ENCODE peak calls at places on chromosome 21, in seven cellular contexts. K is activated CD4-positive, alpha-beta T cell treated with anti-CD3 and anti-CD28 coated beads, Interleukin-2, amount 50 U/mL, for 24 hours; E is NCI-H774; B is cardiac muscle cell; P is SHP77; V is NCI-H2029; U is fibroblast of the conjunctiva. T is an unnamed sample.

GRCh38 chr21:21183092-21183491 is 184.9 kb downstream of the NCAM2 start:
- DNase-seq in K (no peak), E (no peak), B (no peak), P (no peak), V (no peak), U (no peak), T (no peak)

GRCh38 chr21:44612029-44612486 is at the start of gene KRTAP10-8:
- DNase-seq in K (no peak), E (no peak), B (no peak), P (peak; percentile 13), V (no peak), U (no peak), T (no peak)

GRCh38 chr21:27424601-27425000 is 457.7 kb upstream of the ADAMTS5 start:
- DNase-seq in K (no peak), E (no peak), B (peak; percentile 63), P (no peak), V (no peak), U (no peak), T (no peak)

GRCh38 chr21:43193651-43194302 is 25.0 kb downstream of the CRYAA start:
- DNase-seq in K (no peak), E (no peak), B (peak; percentile 90), P (no peak), V (no peak), U (no peak), T (peak; percentile 58)

GRCh38 chr21:45383615-45384201 is 21.3 kb upstream of the COL18A1 start:
- DNase-seq in K (no peak), E (no peak), B (no peak), P (no peak), V (no peak), U (no peak), T (no peak)

GRCh38 chr21:34733866-34734265 is 65.1 kb downstream of the CLIC6 start:
- DNase-seq in K (no peak), E (no peak), B (no peak), P (no peak), V (no peak), U (no peak), T (no peak)

GRCh38 chr21:38343691-38344090 is 86.9 kb downstream of the KCNJ15 start:
- DNase-seq in K (no peak), E (peak; percentile 80), B (peak; percentile 11), P (peak; percentile 88), V (peak; percentile 95), U (no peak), T (no peak)

GRCh38 chr21:31107871-31108270 is 69.6 kb upstream of the KRTAP19-8 start:
- DNase-seq in K (no peak), E (no peak), B (no peak), P (no peak), V (no peak), U (no peak), T (no peak)

GRCh38 chr21:42218836-42219605 is at the start of gene ABCG1:
- DNase-seq in K (no peak), E (no peak), B (peak; percentile 33), P (peak; percentile 40), V (peak; percentile 34), U (no peak), T (no peak)

GRCh38 chr21:34916446-34916845 is 132.7 kb downstream of the RUNX1 start:
- DNase-seq in K (no peak), E (no peak), B (peak; percentile 45), P (no peak), V (no peak), U (no peak), T (peak; percentile 91)

GRCh38 chr21:38756746-38757145 is 49.0 kb upstream of the ETS2 start:
- DNase-seq in K (no peak), E (no peak), B (peak; percentile 56), P (no peak), V (no peak), U (no peak), T (no peak)

GRCh38 chr21:33011462-33011861 is 14.3 kb upstream of the OLIG2 start:
- DNase-seq in K (no peak), E (no peak), B (peak; percentile 27), P (no peak), V (peak; percentile 30), U (peak; percentile 22), T (peak; percentile 21)

GRCh38 chr21:43339668-43340067 is 87.3 kb downstream of the SIK1 start:
- DNase-seq in K (no peak), E (no peak), B (no peak), P (peak; percentile 50), V (peak; percentile 21), U (no peak), T (no peak)

GRCh38 chr21:27498025-27498424 is 531.1 kb upstream of the ADAMTS5 start:
- DNase-seq in K (no peak), E (no peak), B (no peak), P (no peak), V (no peak), U (no peak), T (no peak)

GRCh38 chr21:43736224-43736883 is 17.4 kb downstream of the PDXK start:
- DNase-seq in K (no peak), E (no peak), B (no peak), P (no peak), V (no peak), U (no peak), T (no peak)

GRCh38 chr21:45867671-45868081 is 113.9 kb upstream of the COL6A1 start:
- DNase-seq in K (no peak), E (no peak), B (no peak), P (no peak), V (no peak), U (no peak), T (no peak)

GRCh38 chr21:29405503-29406122 is 106.9 kb downstream of the BACH1 start:
- DNase-seq in K (no peak), E (no peak), B (no peak), P (no peak), V (no peak), U (no peak), T (no peak)

GRCh38 chr21:30189763-30190162 is 23.2 kb upstream of the CLDN17 start:
- DNase-seq in K (no peak), E (peak; percentile 43), B (no peak), P (no peak), V (peak; percentile 15), U (no peak), T (no peak)

GRCh38 chr21:31902438-31902837 is 29.6 kb downstream of the HUNK start:
- DNase-seq in K (no peak), E (no peak), B (no peak), P (no peak), V (no peak), U (no peak), T (no peak)

GRCh38 chr21:30443226-30443625 is 3.2 kb downstream of the KRTAP15-1 start:
- DNase-seq in K (no peak), E (no peak), B (no peak), P (no peak), V (no peak), U (no peak), T (no peak)

GRCh38 chr21:40841524-40842196 is 5.3 kb downstream of the DSCAM start:
- DNase-seq in K (no peak), E (peak; percentile 39), B (no peak), P (peak; percentile 28), V (peak; percentile 79), U (no peak), T (no peak)

GRCh38 chr21:43958364-43959158 is 53.5 kb upstream of the TRAPPC10 start:
- DNase-seq in K (no peak), E (no peak), B (no peak), P (no peak), V (no peak), U (no peak), T (no peak)

GRCh38 chr21:27024316-27024715 is 57.4 kb upstream of the ADAMTS5 start:
- DNase-seq in K (no peak), E (no peak), B (peak; percentile 41), P (no peak), V (no peak), U (peak; percentile 66), T (no peak)

GRCh38 chr21:42384999-42385398 is 10.9 kb downstream of the TMPRSS3 start:
- DNase-seq in K (no peak), E (no peak), B (no peak), P (no peak), V (no peak), U (no peak), T (no peak)

GRCh38 chr21:40300300-40300699 is 433.1 kb downstream of the PCP4 start:
- DNase-seq in K (no peak), E (no peak), B (no peak), P (no peak), V (no peak), U (no peak), T (no peak)

GRCh38 chr21:41974752-41975053 is 20.9 kb upstream of the C2CD2 start:
- DNase-seq in K (no peak), E (no peak), B (no peak), P (no peak), V (no peak), U (no peak), T (no peak)

GRCh38 chr21:14064296-14064645 is 146.5 kb downstream of the LIPI start:
- DNase-seq in K (no peak), E (no peak), B (no peak), P (no peak), V (no peak), U (no peak), T (no peak)

GRCh38 chr21:42063206-42063577 is 7.9 kb upstream of the UMODL1 start:
- DNase-seq in K (no peak), E (peak; percentile 37), B (no peak), P (no peak), V (peak; percentile 53), U (no peak), T (no peak)

GRCh38 chr21:26136686-26137085 is 33.9 kb downstream of the APP start:
- DNase-seq in K (no peak), E (no peak), B (no peak), P (no peak), V (no peak), U (no peak), T (no peak)

GRCh38 chr21:28952686-28953085 is 40.0 kb downstream of the LTN1 start:
- DNase-seq in K (no peak), E (no peak), B (no peak), P (no peak), V (no peak), U (no peak), T (no peak)

GRCh38 chr21:42847051-42847707 is 32.2 kb downstream of the WDR4 start:
- DNase-seq in K (no peak), E (no peak), B (no peak), P (no peak), V (no peak), U (no peak), T (no peak)

GRCh38 chr21:14977814-14978213 is 87.0 kb downstream of the NRIP1 start:
- DNase-seq in K (no peak), E (peak; percentile 43), B (no peak), P (no peak), V (peak; percentile 75), U (no peak), T (no peak)

GRCh38 chr21:28580585-28580984 is 412.1 kb downstream of the LTN1 start:
- DNase-seq in K (no peak), E (no peak), B (no peak), P (no peak), V (no peak), U (no peak), T (no peak)

GRCh38 chr21:37983336-37984095 is 67.3 kb upstream of the KCNJ6 start:
- DNase-seq in K (no peak), E (no peak), B (no peak), P (no peak), V (no peak), U (no peak), T (no peak)

GRCh38 chr21:45017376-45017960 is 56.9 kb upstream of the ADARB1 start:
- DNase-seq in K (no peak), E (no peak), B (no peak), P (no peak), V (no peak), U (no peak), T (no peak)